ENCODE peak calls at places on chromosomes 1 and 21, in eight cellular contexts. Q, O, F, K, L, P, T and J are unnamed samples.
A peak's percentile ranks its signal among the peaks of the same experiment; 100 is the strongest.

GRCh38 chr1:86085741-86086411 is 70.7 kb downstream of the COL24A1 start:
- DNase-seq in Q (no peak), O (no peak), F (no peak), K (no peak), L (no peak), P (no peak), T (no peak), J (no peak)

GRCh38 chr1:211589782-211590721 is 11.1 kb upstream of the SLC30A1 start:
- DNase-seq in Q (no peak), O (no peak), F (no peak), K (peak; percentile 82), L (no peak), P (peak; percentile 84), T (no peak), J (peak; percentile 56)

GRCh38 chr21:28086861-28087581 is 905.7 kb downstream of the LTN1 start:
- DNase-seq in Q (no peak), O (no peak), F (no peak), K (no peak), L (no peak), P (no peak), T (no peak), J (no peak)

GRCh38 chr21:44333701-44334636 is 5.2 kb downstream of the CFAP410 start:
- DNase-seq in Q (no peak), O (no peak), F (no peak), K (no peak), L (no peak), P (no peak), T (no peak), J (peak; percentile 42)

GRCh38 chr1:26913754-26914619 is at the start of gene NR0B2:
- DNase-seq in Q (no peak), O (no peak), F (no peak), K (no peak), L (no peak), P (no peak), T (peak; percentile 63), J (no peak)

GRCh38 chr1:234970371-234970730 is 158.3 kb downstream of the TOMM20 start:
- DNase-seq in Q (no peak), O (no peak), F (no peak), K (peak; percentile 95), L (no peak), P (peak; percentile 90), T (no peak), J (no peak)

GRCh38 chr1:41122851-41123518 is 101.5 kb upstream of the SLFNL1 start:
- DNase-seq in Q (peak; percentile 46), O (no peak), F (no peak), K (peak; percentile 91), L (peak; percentile 62), P (peak; percentile 86), T (peak; percentile 7), J (peak; percentile 87)

GRCh38 chr1:17877896-17878295 is 122.8 kb downstream of the ACTL8 start:
- DNase-seq in Q (no peak), O (no peak), F (no peak), K (no peak), L (no peak), P (no peak), T (no peak), J (no peak)

GRCh38 chr1:8302181-8302681 is 15.7 kb upstream of the SLC45A1 start:
- DNase-seq in Q (no peak), O (no peak), F (no peak), K (no peak), L (peak; percentile 16), P (no peak), T (no peak), J (no peak)

GRCh38 chr21:34544032-34544496 is 32.1 kb upstream of the KCNE1 start:
- DNase-seq in Q (peak; percentile 34), O (no peak), F (peak; percentile 78), K (peak; percentile 93), L (peak; percentile 92), P (peak; percentile 80), T (no peak), J (peak; percentile 63)

GRCh38 chr1:7302126-7302525 is 469.0 kb upstream of the VAMP3 start:
- DNase-seq in Q (no peak), O (no peak), F (no peak), K (no peak), L (no peak), P (no peak), T (no peak), J (no peak)

GRCh38 chr1:100482167-100482566 is 55.8 kb upstream of the GPR88 start:
- DNase-seq in Q (no peak), O (no peak), F (no peak), K (no peak), L (no peak), P (no peak), T (no peak), J (no peak)

GRCh38 chr1:240031009-240031408 is 60.7 kb upstream of the FMN2 start:
- DNase-seq in Q (no peak), O (peak; percentile 74), F (no peak), K (peak; percentile 95), L (no peak), P (peak; percentile 99), T (no peak), J (peak; percentile 0)

GRCh38 chr1:162709870-162710269 is 77.6 kb downstream of the DDR2 start:
- DNase-seq in Q (no peak), O (no peak), F (no peak), K (peak; percentile 45), L (no peak), P (peak; percentile 63), T (no peak), J (no peak)

GRCh38 chr1:204296431-204296988 is 63.2 kb downstream of the PLEKHA6 start:
- DNase-seq in Q (no peak), O (peak; percentile 58), F (no peak), K (peak; percentile 87), L (peak; percentile 55), P (peak; percentile 90), T (no peak), J (no peak)

GRCh38 chr1:29180497-29181412 is 945 bp downstream of the SRSF4 start:
- DNase-seq in Q (no peak), O (no peak), F (peak; percentile 58), K (peak; percentile 46), L (peak; percentile 53), P (peak; percentile 32), T (no peak), J (no peak)

GRCh38 chr21:43209575-43210453 is 41.0 kb downstream of the CRYAA start:
- DNase-seq in Q (no peak), O (no peak), F (peak; percentile 36), K (peak; percentile 76), L (no peak), P (peak; percentile 29), T (no peak), J (no peak)

GRCh38 chr1:203464743-203465142 is 10.9 kb upstream of the PRELP start:
- DNase-seq in Q (no peak), O (no peak), F (no peak), K (no peak), L (no peak), P (no peak), T (no peak), J (no peak)

GRCh38 chr1:71565267-71565666 is 484.4 kb upstream of the ZRANB2 start:
- DNase-seq in Q (peak; percentile 50), O (peak; percentile 19), F (no peak), K (no peak), L (no peak), P (peak; percentile 22), T (no peak), J (peak; percentile 39)

GRCh38 chr1:116494745-116495144 is 76.1 kb downstream of the CD58 start:
- DNase-seq in Q (no peak), O (no peak), F (no peak), K (no peak), L (no peak), P (no peak), T (no peak), J (no peak)

GRCh38 chr21:32717851-32718316 is 9.9 kb downstream of the SYNJ1 start:
- DNase-seq in Q (peak; percentile 48), O (no peak), F (no peak), K (peak; percentile 34), L (no peak), P (peak; percentile 60), T (no peak), J (no peak)

GRCh38 chr1:206512521-206513180 is 5.3 kb downstream of the RASSF5 start:
- DNase-seq in Q (no peak), O (no peak), F (no peak), K (no peak), L (no peak), P (no peak), T (no peak), J (peak; percentile 71)

GRCh38 chr1:235246022-235246948 is 81.7 kb downstream of the ARID4B start:
- DNase-seq in Q (no peak), O (no peak), F (no peak), K (no peak), L (no peak), P (peak; percentile 34), T (no peak), J (no peak)

GRCh38 chr1:201827321-201828281 is 1.4 kb upstream of the IPO9 start:
- DNase-seq in Q (no peak), O (no peak), F (no peak), K (no peak), L (no peak), P (no peak), T (no peak), J (peak; percentile 11)

GRCh38 chr1:14937288-14937949 is 216.1 kb upstream of the TMEM51 start:
- DNase-seq in Q (no peak), O (no peak), F (no peak), K (no peak), L (no peak), P (no peak), T (no peak), J (no peak)

GRCh38 chr1:22204989-22205913 is 62.4 kb upstream of the WNT4 start:
- DNase-seq in Q (no peak), O (peak; percentile 3), F (peak; percentile 71), K (peak; percentile 23), L (no peak), P (no peak), T (no peak), J (no peak)

GRCh38 chr21:19999369-20000272 is 998.6 kb upstream of the NCAM2 start:
- DNase-seq in Q (no peak), O (no peak), F (no peak), K (no peak), L (no peak), P (no peak), T (no peak), J (no peak)

GRCh38 chr21:46326110-46326703 is 2.3 kb downstream of the PCNT start:
- DNase-seq in Q (no peak), O (no peak), F (no peak), K (no peak), L (peak; percentile 26), P (no peak), T (no peak), J (no peak)

GRCh38 chr1:209759829-209760359 is 4.0 kb downstream of the TRAF3IP3 start:
- DNase-seq in Q (no peak), O (no peak), F (no peak), K (no peak), L (peak; percentile 1), P (no peak), T (no peak), J (no peak)

GRCh38 chr1:26358411-26359384 is 4.8 kb upstream of the CRYBG2 start:
- DNase-seq in Q (peak; percentile 96), O (no peak), F (peak; percentile 71), K (no peak), L (peak; percentile 45), P (no peak), T (peak; percentile 88), J (peak; percentile 93)

GRCh38 chr1:149942207-149942606 is 5.5 kb upstream of the MTMR11 start:
- DNase-seq in Q (no peak), O (no peak), F (no peak), K (peak; percentile 67), L (peak; percentile 77), P (peak; percentile 43), T (peak; percentile 39), J (no peak)

GRCh38 chr21:31185663-31186062 is 147.4 kb upstream of the KRTAP19-8 start:
- DNase-seq in Q (no peak), O (no peak), F (no peak), K (no peak), L (no peak), P (no peak), T (no peak), J (no peak)

GRCh38 chr1:111032295-111032897 is 68.7 kb upstream of the LRIF1 start:
- DNase-seq in Q (no peak), O (no peak), F (no peak), K (peak; percentile 47), L (peak; percentile 78), P (peak; percentile 19), T (no peak), J (peak; percentile 15)

GRCh38 chr1:156704166-156704711 is 1.1 kb downstream of the CRABP2 start:
- DNase-seq in Q (no peak), O (no peak), F (no peak), K (no peak), L (no peak), P (no peak), T (no peak), J (no peak)